ENCODE peak calls at places on chromosomes 7 and 10, in five cellular contexts. F is H9, P is brain microvascular endothelial cell, T is HCT116, R is body of pancreas. Q is an unnamed sample.

GRCh38 chr10:97169911-97170693 is 15.7 kb downstream of the SLIT1 start:
- DNase-seq in R (peak; percentile 71), F (no peak), P (no peak), T (no peak), Q (no peak)

GRCh38 chr10:121296856-121297255 is 301.4 kb downstream of the FGFR2 start:
- DNase-seq in T (no peak), R (no peak), F (no peak), P (no peak), Q (no peak)

GRCh38 chr7:8147760-8148463 is 114.1 kb downstream of the ICA1 start:
- DNase-seq in T (no peak), P (no peak), F (no peak), R (no peak), Q (no peak)

GRCh38 chr10:110414563-110415309 is 83.0 kb upstream of the DUSP5 start:
- DNase-seq in T (peak; percentile 98), R (peak; percentile 23), P (peak; percentile 40), F (no peak), Q (no peak)

GRCh38 chr7:44595934-44596635 is 10.3 kb upstream of the OGDH start:
- DNase-seq in P (no peak), R (no peak), F (no peak), T (no peak), Q (no peak)

GRCh38 chr10:115829501-115830215 is 443.3 kb downstream of the GFRA1 start:
- DNase-seq in F (no peak), R (no peak), T (no peak), P (no peak), Q (no peak)

GRCh38 chr10:118504044-118504944 is 91.2 kb downstream of the PRLHR start:
- DNase-seq in T (peak; percentile 78), R (no peak), P (peak; percentile 27), F (no peak), Q (no peak)

GRCh38 chr10:129771576-129772471 is 192.2 kb downstream of the EBF3 start:
- DNase-seq in P (no peak), F (peak; percentile 14), R (no peak), T (no peak), Q (peak; percentile 23)

GRCh38 chr10:5547934-5548660 is 23.3 kb downstream of the CALML3 start:
- DNase-seq in R (peak; percentile 55), P (no peak), T (peak; percentile 66), F (no peak), Q (peak; percentile 80)

GRCh38 chr10:5547684-5547933 is 22.8 kb downstream of the CALML3 start:
- DNase-seq in R (no peak), F (no peak), T (no peak), P (no peak), Q (no peak)

GRCh38 chr10:5550621-5551530 is 26.1 kb downstream of the CALML3 start:
- DNase-seq in T (no peak), P (peak; percentile 44), R (peak; percentile 9), F (no peak), Q (peak; percentile 54)

GRCh38 chr10:5550250-5550545 is 25.4 kb downstream of the CALML3 start:
- DNase-seq in T (no peak), F (no peak), P (no peak), R (peak; percentile 5), Q (no peak)

DNA sequence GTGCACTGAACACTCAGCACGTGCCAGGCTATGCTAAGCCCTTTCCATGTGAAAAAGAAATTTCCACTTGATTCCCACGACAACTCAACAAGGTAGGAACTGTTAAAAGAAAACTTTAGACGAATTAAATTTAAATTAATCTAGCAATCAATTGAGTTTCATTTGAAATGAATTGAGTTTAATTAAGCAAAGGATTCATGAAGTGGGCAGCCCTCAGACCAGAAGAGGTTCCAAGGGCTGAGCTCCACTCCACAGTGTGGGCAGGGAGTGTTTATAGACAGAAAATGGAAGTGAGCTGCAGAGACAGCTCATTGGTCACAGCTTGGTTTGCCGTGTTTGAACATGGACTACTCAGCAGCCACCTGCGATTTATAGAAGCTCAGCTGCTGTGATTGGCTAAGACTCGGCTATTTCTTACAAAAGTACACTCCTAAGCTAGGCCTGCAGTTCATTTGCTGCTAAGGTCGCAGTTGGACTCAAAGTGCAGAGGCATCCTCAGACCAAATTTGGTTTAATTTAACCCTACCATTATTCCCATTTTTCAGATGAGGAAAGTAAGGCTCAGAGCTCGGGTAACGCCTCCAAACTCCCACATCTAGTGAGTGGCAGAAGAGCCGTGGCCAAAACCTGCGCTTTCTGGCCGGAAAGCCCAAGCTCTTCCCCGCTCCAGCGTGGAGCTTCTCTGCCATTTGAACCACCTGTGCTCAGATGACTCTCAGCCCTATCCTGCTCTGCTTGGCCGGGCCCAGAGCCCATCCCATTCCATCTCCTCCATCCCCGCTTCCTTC is 24.9 kb downstream of the CALML3 start:
- DNase-seq in F (no peak), T (no peak), P (no peak), R (peak; percentile 1), Q (peak; percentile 30)
- H3K27ac ChIP-seq in F (no peak overlapping the region), T (no peak overlapping the region), P (peak overlapping the region; percentile 59), R (peak overlapping the region; percentile 82), Q (no peak overlapping the region)

GRCh38 chr10:90993340-90993739 is 72.5 kb upstream of the ANKRD1 start:
- DNase-seq in R (no peak), F (no peak), P (no peak), T (no peak), Q (no peak)
- H3K27ac ChIP-seq in R (no peak overlapping the region), F (no peak overlapping the region), P (no peak overlapping the region), T (no peak overlapping the region), Q (no peak overlapping the region)

GRCh38 chr10:85934586-85934985 is 432.0 kb downstream of the GRID1 start:
- DNase-seq in R (no peak), F (no peak), T (no peak), P (no peak), Q (no peak)
- H3K27ac ChIP-seq in R (no peak overlapping the region), F (no peak overlapping the region), T (no peak overlapping the region), P (no peak overlapping the region), Q (no peak overlapping the region)

DNA sequence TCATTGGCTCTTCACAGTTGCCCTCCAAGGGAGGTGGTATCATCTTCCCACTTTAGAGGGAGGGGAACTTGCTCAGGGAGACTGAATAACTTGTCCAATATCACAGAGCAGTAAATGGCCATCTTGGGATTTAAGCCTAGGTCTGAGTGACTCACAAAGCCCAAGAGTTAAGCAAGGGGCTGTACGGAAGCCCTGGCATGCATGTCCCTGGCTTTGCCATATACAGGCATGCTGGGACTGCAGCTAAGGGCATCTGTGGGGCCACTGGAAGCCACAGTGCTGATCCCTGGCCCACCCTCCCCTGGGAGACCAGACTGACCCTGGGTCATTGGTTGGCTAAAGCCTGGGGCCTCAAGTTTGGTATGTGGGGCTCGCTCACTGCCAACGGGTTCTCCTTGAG is 3.1 kb downstream of the VSIR start:
- DNase-seq in T (no peak), F (no peak), R (no peak), P (peak; percentile 34), Q (no peak)
- H3K27ac ChIP-seq in T (no peak overlapping the region), F (no peak overlapping the region), R (peak overlapping the region; percentile 77), P (peak overlapping the region; percentile 94), Q (peak overlapping the region; percentile 90)

GRCh38 chr10:84589526-84590205 is 261.3 kb downstream of the CCSER2 start:
- DNase-seq in P (no peak), T (no peak), R (no peak), F (no peak), Q (no peak)

GRCh38 chr10:84590794-84591193 is 262.4 kb downstream of the CCSER2 start:
- DNase-seq in P (no peak), F (no peak), T (no peak), R (peak; percentile 30), Q (no peak)

GRCh38 chr10:84587789-84588188 is 259.4 kb downstream of the CCSER2 start:
- DNase-seq in R (no peak), F (peak; percentile 51), T (no peak), P (no peak), Q (no peak)

GRCh38 chr10:84588426-84588825 is 260.0 kb downstream of the CCSER2 start:
- DNase-seq in R (no peak), T (no peak), F (no peak), P (no peak), Q (no peak)

DNA sequence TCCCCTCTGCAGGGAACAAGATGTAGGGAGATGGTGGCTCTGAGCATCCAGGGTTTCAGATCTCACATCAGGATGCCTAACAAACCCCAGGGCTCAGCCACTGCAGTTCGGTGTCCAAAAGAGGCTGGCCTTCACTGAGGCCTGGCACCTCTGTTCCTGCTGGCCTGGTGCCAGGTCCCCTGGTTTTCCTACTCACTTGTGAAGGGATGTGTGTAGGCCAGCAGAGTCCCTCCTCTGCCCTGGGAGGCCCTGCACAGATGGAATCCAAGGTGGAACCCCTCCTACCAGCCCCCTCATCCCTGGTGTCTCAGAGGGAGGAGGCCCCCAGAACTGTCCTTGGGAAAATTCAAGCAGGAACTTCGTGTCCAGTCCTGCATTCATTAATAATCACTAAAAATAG is 260.6 kb downstream of the CCSER2 start:
- DNase-seq in P (no peak), F (no peak), R (peak; percentile 22), T (no peak), Q (no peak)
- H3K27ac ChIP-seq in P (no peak overlapping the region), F (no peak overlapping the region), R (no peak overlapping the region), T (no peak overlapping the region), Q (no peak overlapping the region)

GRCh38 chr7:54907981-54908380 is 110.8 kb upstream of the EGFR start:
- DNase-seq in R (no peak), F (no peak), T (no peak), P (no peak), Q (no peak)

GRCh38 chr7:54906963-54907362 is 111.9 kb upstream of the EGFR start:
- DNase-seq in T (no peak), P (no peak), F (no peak), R (no peak), Q (no peak)

GRCh38 chr7:54904130-54904529 is 114.7 kb upstream of the EGFR start:
- DNase-seq in R (no peak), T (no peak), F (no peak), P (peak; percentile 87), Q (no peak)

GRCh38 chr7:54901840-54902239 is 117.0 kb upstream of the EGFR start:
- DNase-seq in T (no peak), P (no peak), R (no peak), F (no peak), Q (no peak)

DNA sequence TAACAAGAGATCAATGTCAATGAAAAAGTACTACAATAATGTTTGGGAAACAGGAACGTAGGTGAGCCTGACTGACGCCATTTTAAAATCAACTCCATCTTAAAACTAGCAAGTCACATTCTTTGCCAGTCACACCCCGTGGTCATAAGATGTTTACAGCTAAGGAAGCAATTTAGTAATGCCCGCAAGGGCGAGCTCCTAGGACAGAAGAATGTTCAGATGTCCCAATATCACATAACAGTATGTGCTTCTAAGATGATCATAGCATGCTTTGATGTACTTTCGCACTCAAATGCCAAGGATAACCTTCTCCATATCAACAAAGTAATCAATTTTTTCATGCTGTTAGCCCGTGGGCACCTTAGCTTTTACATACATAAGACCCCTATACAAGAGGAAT is 113.8 kb upstream of the EGFR start:
- DNase-seq in T (no peak), R (no peak), F (no peak), P (no peak), Q (no peak)
- H3K27ac ChIP-seq in T (no peak overlapping the region), R (no peak overlapping the region), F (no peak overlapping the region), P (no peak overlapping the region), Q (no peak overlapping the region)

GRCh38 chr7:134694767-134695166 is 48.1 kb downstream of the BPGM start:
- DNase-seq in T (no peak), P (no peak), F (no peak), R (no peak), Q (no peak)
- H3K27ac ChIP-seq in T (no peak overlapping the region), P (peak overlapping the region; percentile 1), F (no peak overlapping the region), R (no peak overlapping the region), Q (no peak overlapping the region)

Q was measured in upper lobe of right lung.